ENCODE peak calls at places on chromosome X, in eight cellular contexts. One of them, this sample, is unnamed.

GRCh38 chrX:75061701-75062100 is 94.4 kb downstream of the ABCB7 start:
- DNase-seq in transverse colon: no peak
- DNase-seq in HCT116: no peak
- DNase-seq in ovary: no peak
- DNase-seq in sigmoid colon: no peak
- DNase-seq in heart left ventricle: no peak
- DNase-seq in body of pancreas: no peak
- DNase-seq in thyroid gland: no peak
- DNase-seq in this sample: no peak

GRCh38 chrX:122245175-122245574 is 938.9 kb upstream of the GRIA3 start:
- DNase-seq in transverse colon: no peak
- DNase-seq in HCT116: no peak
- DNase-seq in ovary: no peak
- DNase-seq in sigmoid colon: no peak
- DNase-seq in heart left ventricle: no peak
- DNase-seq in body of pancreas: no peak
- DNase-seq in thyroid gland: no peak
- DNase-seq in this sample: no peak

GRCh38 chrX:51759055-51759454 is 15.8 kb downstream of the GSPT2 start:
- DNase-seq in transverse colon: no peak
- DNase-seq in HCT116: no peak
- DNase-seq in ovary: no peak
- DNase-seq in sigmoid colon: no peak
- DNase-seq in heart left ventricle: no peak
- DNase-seq in body of pancreas: no peak
- DNase-seq in thyroid gland: no peak
- DNase-seq in this sample: no peak

GRCh38 chrX:39654183-39654925 is 443.4 kb downstream of the BCOR start:
- DNase-seq in transverse colon: no peak
- DNase-seq in HCT116: no peak
- DNase-seq in ovary: no peak
- DNase-seq in sigmoid colon: no peak
- DNase-seq in heart left ventricle: no peak
- DNase-seq in body of pancreas: no peak
- DNase-seq in thyroid gland: no peak
- DNase-seq in this sample: no peak

GRCh38 chrX:78838709-78839108 is 91.2 kb downstream of the LPAR4 start:
- DNase-seq in transverse colon: no peak
- DNase-seq in HCT116: no peak
- DNase-seq in ovary: no peak
- DNase-seq in sigmoid colon: no peak
- DNase-seq in heart left ventricle: no peak
- DNase-seq in body of pancreas: no peak
- DNase-seq in thyroid gland: no peak
- DNase-seq in this sample: no peak

GRCh38 chrX:124573458-124573857 is 227.1 kb downstream of the SH2D1A start:
- DNase-seq in transverse colon: no peak
- DNase-seq in HCT116: no peak
- DNase-seq in ovary: no peak
- DNase-seq in sigmoid colon: no peak
- DNase-seq in heart left ventricle: no peak
- DNase-seq in body of pancreas: no peak
- DNase-seq in thyroid gland: no peak
- DNase-seq in this sample: no peak

GRCh38 chrX:132266583-132267355 is 47.5 kb upstream of the RAP2C start:
- DNase-seq in transverse colon: no peak
- DNase-seq in HCT116: no peak
- DNase-seq in ovary: no peak
- DNase-seq in sigmoid colon: no peak
- DNase-seq in heart left ventricle: no peak
- DNase-seq in body of pancreas: no peak
- DNase-seq in thyroid gland: no peak
- DNase-seq in this sample: no peak

GRCh38 chrX:123085311-123085940 is 98.7 kb upstream of the GRIA3 start:
- DNase-seq in transverse colon: no peak
- DNase-seq in HCT116: no peak
- DNase-seq in ovary: no peak
- DNase-seq in sigmoid colon: no peak
- DNase-seq in heart left ventricle: no peak
- DNase-seq in body of pancreas: no peak
- DNase-seq in thyroid gland: no peak
- DNase-seq in this sample: no peak

GRCh38 chrX:41085105-41085882 is at the start of gene USP9X:
- DNase-seq in transverse colon: peak
- DNase-seq in HCT116: peak
- DNase-seq in ovary: peak
- DNase-seq in sigmoid colon: peak
- DNase-seq in heart left ventricle: peak
- DNase-seq in body of pancreas: peak
- DNase-seq in thyroid gland: peak
- DNase-seq in this sample: peak

GRCh38 chrX:2696698-2697215 is 5.7 kb downstream of the CD99 start:
- DNase-seq in transverse colon: no peak
- DNase-seq in HCT116: no peak
- DNase-seq in ovary: no peak
- DNase-seq in sigmoid colon: no peak
- DNase-seq in heart left ventricle: no peak
- DNase-seq in body of pancreas: no peak
- DNase-seq in thyroid gland: no peak
- DNase-seq in this sample: no peak

GRCh38 chrX:110415440-110416167 is 57.0 kb downstream of the RTL9 start:
- DNase-seq in transverse colon: no peak
- DNase-seq in HCT116: no peak
- DNase-seq in ovary: no peak
- DNase-seq in sigmoid colon: no peak
- DNase-seq in heart left ventricle: no peak
- DNase-seq in body of pancreas: no peak
- DNase-seq in thyroid gland: no peak
- DNase-seq in this sample: no peak

GRCh38 chrX:133307637-133308485 is 89.7 kb upstream of the TFDP3 start:
- DNase-seq in transverse colon: peak
- DNase-seq in HCT116: no peak
- DNase-seq in ovary: no peak
- DNase-seq in sigmoid colon: no peak
- DNase-seq in heart left ventricle: peak
- DNase-seq in body of pancreas: no peak
- DNase-seq in thyroid gland: peak
- DNase-seq in this sample: no peak

GRCh38 chrX:44480591-44480990 is 62.1 kb downstream of the FUNDC1 start:
- DNase-seq in transverse colon: no peak
- DNase-seq in HCT116: no peak
- DNase-seq in ovary: no peak
- DNase-seq in sigmoid colon: no peak
- DNase-seq in heart left ventricle: no peak
- DNase-seq in body of pancreas: no peak
- DNase-seq in thyroid gland: peak
- DNase-seq in this sample: no peak

GRCh38 chrX:65644621-65645287 is 22.7 kb upstream of the MSN start:
- DNase-seq in transverse colon: peak
- DNase-seq in HCT116: peak
- DNase-seq in ovary: peak
- DNase-seq in sigmoid colon: peak
- DNase-seq in heart left ventricle: peak
- DNase-seq in body of pancreas: peak
- DNase-seq in thyroid gland: peak
- DNase-seq in this sample: peak

GRCh38 chrX:1105671-1106419 is 106.6 kb downstream of the CRLF2 start:
- DNase-seq in transverse colon: no peak
- DNase-seq in HCT116: no peak
- DNase-seq in ovary: no peak
- DNase-seq in sigmoid colon: no peak
- DNase-seq in heart left ventricle: no peak
- DNase-seq in body of pancreas: no peak
- DNase-seq in thyroid gland: no peak
- DNase-seq in this sample: no peak

GRCh38 chrX:15116900-15117299 is 153.0 kb downstream of the ASB9 start:
- DNase-seq in transverse colon: no peak
- DNase-seq in HCT116: no peak
- DNase-seq in ovary: no peak
- DNase-seq in sigmoid colon: no peak
- DNase-seq in heart left ventricle: no peak
- DNase-seq in body of pancreas: no peak
- DNase-seq in thyroid gland: no peak
- DNase-seq in this sample: no peak

GRCh38 chrX:107675365-107675654 is 47.0 kb downstream of the PRPS1 start:
- DNase-seq in transverse colon: no peak
- DNase-seq in HCT116: no peak
- DNase-seq in ovary: no peak
- DNase-seq in sigmoid colon: no peak
- DNase-seq in heart left ventricle: no peak
- DNase-seq in body of pancreas: no peak
- DNase-seq in thyroid gland: no peak
- DNase-seq in this sample: no peak

GRCh38 chrX:107673401-107673800 is 45.1 kb downstream of the PRPS1 start:
- DNase-seq in transverse colon: no peak
- DNase-seq in HCT116: no peak
- DNase-seq in ovary: no peak
- DNase-seq in sigmoid colon: no peak
- DNase-seq in heart left ventricle: no peak
- DNase-seq in body of pancreas: no peak
- DNase-seq in thyroid gland: no peak
- DNase-seq in this sample: no peak

GRCh38 chrX:107674480-107675364 is 46.4 kb downstream of the PRPS1 start:
- DNase-seq in transverse colon: peak
- DNase-seq in HCT116: no peak
- DNase-seq in ovary: no peak
- DNase-seq in sigmoid colon: peak
- DNase-seq in heart left ventricle: peak
- DNase-seq in body of pancreas: peak
- DNase-seq in thyroid gland: peak
- DNase-seq in this sample: peak

GRCh38 chrX:107672955-107673378 is 44.7 kb downstream of the PRPS1 start:
- DNase-seq in transverse colon: peak
- DNase-seq in HCT116: peak
- DNase-seq in ovary: peak
- DNase-seq in sigmoid colon: peak
- DNase-seq in heart left ventricle: peak
- DNase-seq in body of pancreas: peak
- DNase-seq in thyroid gland: peak
- DNase-seq in this sample: peak

DNA sequence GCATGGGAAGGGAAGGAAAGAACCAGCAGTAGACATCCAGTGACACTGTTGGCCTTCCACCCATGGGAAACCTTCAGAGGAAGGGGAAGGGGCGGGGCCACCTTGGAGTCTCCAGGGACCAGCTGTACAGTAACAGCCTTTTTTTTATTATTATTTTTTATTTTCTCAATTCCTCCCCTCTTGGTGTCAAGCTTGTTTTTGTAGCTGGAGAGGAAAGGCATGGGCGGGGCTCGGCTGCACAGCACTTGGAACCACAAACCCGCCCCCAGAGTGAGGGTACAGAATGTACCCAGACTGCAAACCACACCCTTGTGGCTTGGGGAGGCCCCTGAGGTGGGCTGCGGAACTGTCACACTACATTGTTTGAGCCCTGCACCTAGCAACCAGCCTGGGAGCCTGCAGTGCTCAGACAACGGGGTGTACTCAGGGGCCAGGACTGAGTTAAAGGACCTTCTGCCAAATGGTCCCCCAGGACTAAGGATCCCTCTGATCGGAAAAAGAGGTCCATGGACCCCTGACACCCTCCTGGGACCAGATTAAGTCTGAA is 45.7 kb downstream of the PRPS1 start:
- DNase-seq in transverse colon: peak
- DNase-seq in HCT116: no peak
- DNase-seq in ovary: peak
- DNase-seq in sigmoid colon: peak
- DNase-seq in heart left ventricle: peak
- DNase-seq in body of pancreas: peak
- DNase-seq in thyroid gland: peak
- DNase-seq in this sample: peak
- H3K4me3 ChIP-seq in transverse colon: no peak
- H3K4me3 ChIP-seq in HCT116: no peak
- H3K4me3 ChIP-seq in ovary: peak
- H3K4me3 ChIP-seq in sigmoid colon: no peak
- H3K4me3 ChIP-seq in heart left ventricle: no peak
- H3K4me3 ChIP-seq in body of pancreas: no peak
- H3K4me3 ChIP-seq in thyroid gland: no peak
- H3K4me3 ChIP-seq in this sample: no peak

DNA sequence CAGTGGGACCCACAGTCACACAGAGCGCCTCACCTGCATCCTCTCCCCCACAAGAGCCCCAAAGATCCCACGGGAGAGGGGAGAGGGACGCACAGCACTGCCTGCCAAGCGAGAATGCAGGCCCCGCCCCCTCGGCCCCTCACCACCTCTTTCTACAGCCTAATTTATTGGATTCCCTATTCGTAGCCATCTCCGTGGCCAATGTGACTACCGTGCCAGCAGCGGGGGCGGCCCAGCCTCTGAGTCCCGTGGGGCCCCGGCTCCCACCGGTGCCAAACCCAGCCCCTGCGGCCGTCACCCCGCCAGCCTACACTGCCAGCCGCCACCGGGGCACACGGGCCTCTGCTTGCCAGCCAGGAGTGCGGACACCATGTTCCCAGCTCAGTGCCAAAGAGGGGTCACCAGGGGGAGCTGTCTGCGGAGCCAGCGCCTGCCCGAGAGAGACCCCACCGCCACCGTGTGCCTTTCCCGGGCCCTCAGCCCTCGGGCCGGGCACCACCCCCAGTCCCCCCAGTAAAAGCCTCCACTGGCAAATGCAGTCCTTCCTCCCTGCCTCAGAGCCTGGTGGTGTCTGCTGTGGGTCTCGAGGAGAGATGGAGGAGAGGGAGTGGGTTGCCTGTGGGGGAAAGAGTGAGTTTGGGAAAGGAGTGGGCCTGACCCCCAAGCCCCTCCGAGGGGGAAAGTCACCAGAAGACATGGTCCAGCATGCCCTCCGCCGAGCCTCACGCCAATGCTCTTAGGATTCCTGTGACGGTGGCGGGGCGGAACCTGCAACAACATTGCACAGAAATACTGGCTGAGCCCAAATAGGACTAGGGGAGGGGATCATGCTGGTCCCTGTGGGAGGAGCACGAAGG is 19.6 kb upstream of the PLXNB3 start:
- DNase-seq in transverse colon: no peak
- DNase-seq in HCT116: no peak
- DNase-seq in ovary: no peak
- DNase-seq in sigmoid colon: peak
- DNase-seq in heart left ventricle: no peak
- DNase-seq in body of pancreas: peak
- DNase-seq in thyroid gland: peak
- DNase-seq in this sample: no peak
- H3K27ac ChIP-seq in transverse colon: peak
- H3K27ac ChIP-seq in HCT116: no peak
- H3K27ac ChIP-seq in ovary: no peak
- H3K27ac ChIP-seq in sigmoid colon: peak
- H3K27ac ChIP-seq in heart left ventricle: no peak
- H3K27ac ChIP-seq in body of pancreas: no peak
- H3K27ac ChIP-seq in thyroid gland: no peak
- H3K27ac ChIP-seq in this sample: no peak

GRCh38 chrX:49191033-49191871 is 5.1 kb upstream of the PRICKLE3 start:
- DNase-seq in transverse colon: peak
- DNase-seq in HCT116: peak
- DNase-seq in ovary: peak
- DNase-seq in sigmoid colon: peak
- DNase-seq in heart left ventricle: peak
- DNase-seq in body of pancreas: peak
- DNase-seq in thyroid gland: peak
- DNase-seq in this sample: peak
- TF ChIP-seq POLR2A in transverse colon: peak
- TF ChIP-seq POLR2A in HCT116: peak
- TF ChIP-seq POLR2A in ovary: peak
- TF ChIP-seq POLR2A in sigmoid colon: peak
- TF ChIP-seq POLR2A in heart left ventricle: no peak
- TF ChIP-seq POLR2A in body of pancreas: peak
- TF ChIP-seq POLR2A in thyroid gland: peak
- TF ChIP-seq POLR2A in this sample: peak

GRCh38 chrX:47583240-47583861 is 1.1 kb downstream of the TIMP1 start:
- DNase-seq in transverse colon: no peak
- DNase-seq in HCT116: no peak
- DNase-seq in ovary: no peak
- DNase-seq in sigmoid colon: no peak
- DNase-seq in heart left ventricle: no peak
- DNase-seq in body of pancreas: no peak
- DNase-seq in thyroid gland: no peak
- DNase-seq in this sample: no peak
- H3K4me3 ChIP-seq in transverse colon: no peak
- H3K4me3 ChIP-seq in HCT116: peak
- H3K4me3 ChIP-seq in ovary: peak
- H3K4me3 ChIP-seq in sigmoid colon: peak
- H3K4me3 ChIP-seq in heart left ventricle: peak
- H3K4me3 ChIP-seq in body of pancreas: no peak
- H3K4me3 ChIP-seq in thyroid gland: no peak
- H3K4me3 ChIP-seq in this sample: no peak